ENCODE peak calls at places on chromosomes 6 and 20, in four cellular contexts. V is left lung, W is NCI-H2081, L is epithelial cell of esophagus. N is an unnamed sample.

GRCh38 chr6:107656883-107657282 is 167.0 kb downstream of the SOBP start:
- DNase-seq in V (no peak), W (no peak), L (no peak), N (no peak)

GRCh38 chr20:61965606-61966491 is 99.8 kb downstream of the TAF4 start:
- DNase-seq in V (no peak), W (no peak), L (no peak), N (no peak)

GRCh38 chr20:36544134-36545018 is 3.1 kb downstream of the MYL9 start:
- DNase-seq in V (peak), W (no peak), L (peak), N (no peak)

GRCh38 chr20:54475334-54476287 is at the start of gene DOK5:
- DNase-seq in V (peak), W (no peak), L (no peak), N (peak)

GRCh38 chr6:131082335-131082734 is 19.3 kb upstream of the EPB41L2 start:
- DNase-seq in V (no peak), W (no peak), L (no peak), N (no peak)

GRCh38 chr20:48771542-48771941 is 56.3 kb downstream of the PREX1 start:
- DNase-seq in V (no peak), W (no peak), L (no peak), N (no peak)

GRCh38 chr6:20620043-20620442 is 85.8 kb downstream of the CDKAL1 start:
- DNase-seq in V (no peak), W (no peak), L (peak), N (no peak)

GRCh38 chr20:24768226-24768625 is 180.8 kb upstream of the CST7 start:
- DNase-seq in V (peak), W (no peak), L (peak), N (no peak)

GRCh38 chr20:58149412-58150091 is 78.9 kb downstream of the ANKRD60 start:
- DNase-seq in V (no peak), W (no peak), L (no peak), N (no peak)

GRCh38 chr20:31681769-31682168 is 40.9 kb downstream of the BCL2L1 start:
- DNase-seq in V (no peak), W (no peak), L (no peak), N (no peak)

GRCh38 chr6:160188773-160189172 is 67.2 kb downstream of the SLC22A1 start:
- DNase-seq in V (no peak), W (no peak), L (peak), N (no peak)

GRCh38 chr6:17394192-17394611 is 807 bp downstream of the CAP2 start:
- DNase-seq in V (peak), W (peak), L (peak), N (peak)

GRCh38 chr6:27474172-27474465 is 1.2 kb upstream of the ZNF184 start:
- DNase-seq in V (no peak), W (no peak), L (no peak), N (no peak)

GRCh38 chr20:41408986-41409385 is 42.4 kb upstream of the EMILIN3 start:
- DNase-seq in V (no peak), W (peak), L (no peak), N (no peak)

GRCh38 chr20:35012227-35013069 is 56.8 kb downstream of the MYH7B start:
- DNase-seq in V (no peak), W (no peak), L (no peak), N (no peak)

GRCh38 chr20:17611540-17612286 is 41.8 kb downstream of the DSTN start:
- DNase-seq in V (no peak), W (no peak), L (peak), N (no peak)